ENCODE peak calls at places on chromosomes 12 and 14, in six cellular contexts. V is WTC11, I is brain microvascular endothelial cell, W is ovary, A is lower leg skin, S is colonic mucosa. Z is an unnamed sample.

GRCh38 chr14:65599375-65599774 is 186.8 kb downstream of the FUT8 start:
- DNase-seq in S (no peak), A (no peak), W (no peak), V (no peak), I (peak; percentile 9), Z (no peak)

GRCh38 chr12:27498159-27498558 is 25.8 kb upstream of the PPFIBP1 start:
- DNase-seq in W (no peak), V (no peak), S (no peak), A (no peak), I (no peak), Z (no peak)

GRCh38 chr12:95919110-95919509 is 23.3 kb downstream of the CCDC38 start:
- DNase-seq in I (no peak), W (no peak), V (no peak), A (no peak), S (no peak), Z (no peak)

GRCh38 chr12:122934722-122935121 is 31.5 kb downstream of the ABCB9 start:
- DNase-seq in V (no peak), S (no peak), A (no peak), I (no peak), W (no peak), Z (no peak)

GRCh38 chr14:96279564-96279963 is 23.6 kb downstream of the BDKRB1 start:
- DNase-seq in W (no peak), A (no peak), I (no peak), V (no peak), S (no peak), Z (no peak)

GRCh38 chr12:18345021-18345735 is 83.9 kb downstream of the PIK3C2G start:
- DNase-seq in W (no peak), A (no peak), I (no peak), V (no peak), S (no peak), Z (no peak)

GRCh38 chr12:49887536-49888401 is 15.9 kb downstream of the FAIM2 start:
- DNase-seq in I (no peak), V (no peak), A (no peak), S (peak; percentile 48), W (no peak), Z (no peak)

GRCh38 chr14:24334431-24335271 is at the start of gene ADCY4:
- DNase-seq in S (peak; percentile 35), A (peak; percentile 91), W (no peak), V (peak; percentile 41), I (no peak), Z (peak; percentile 49)

GRCh38 chr12:49539406-49540228 is 787 bp downstream of the KCNH3 start:
- DNase-seq in A (peak; percentile 83), W (no peak), S (no peak), V (no peak), I (no peak), Z (no peak)

GRCh38 chr12:45674583-45674982 is 54.9 kb upstream of the ARID2 start:
- DNase-seq in A (no peak), V (no peak), W (no peak), S (no peak), I (peak; percentile 95), Z (no peak)

GRCh38 chr12:116040412-116040811 is 237.1 kb downstream of the MED13L start:
- DNase-seq in W (no peak), V (no peak), S (no peak), A (no peak), I (no peak), Z (no peak)

GRCh38 chr12:42729532-42729895 is 140.0 kb upstream of the PRICKLE1 start:
- DNase-seq in V (no peak), I (no peak), A (no peak), S (no peak), W (no peak), Z (no peak)

GRCh38 chr12:25501565-25501964 is 51.5 kb downstream of the LMNTD1 start:
- DNase-seq in V (no peak), A (no peak), I (peak; percentile 28), W (no peak), S (no peak), Z (no peak)

GRCh38 chr12:114799574-114800487 is 115.9 kb upstream of the TBX3 start:
- DNase-seq in A (no peak), V (peak; percentile 21), I (no peak), S (peak; percentile 22), W (peak; percentile 85), Z (no peak)

GRCh38 chr12:16669756-16670155 is 63.8 kb upstream of the LMO3 start:
- DNase-seq in V (no peak), A (no peak), S (no peak), I (no peak), W (no peak), Z (no peak)

GRCh38 chr12:12685305-12685704 is 10.7 kb downstream of the GPR19 start:
- DNase-seq in I (no peak), A (no peak), S (no peak), W (no peak), V (peak; percentile 53), Z (peak; percentile 38)

GRCh38 chr12:104734541-104735075 is 223.5 kb downstream of the SLC41A2 start:
- DNase-seq in W (no peak), S (no peak), A (no peak), I (no peak), V (no peak), Z (no peak)

GRCh38 chr14:34912966-34913365 is 37.8 kb upstream of the BAZ1A start:
- DNase-seq in A (no peak), S (no peak), V (no peak), W (no peak), I (no peak), Z (no peak)

GRCh38 chr12:67137256-67137655 is 131.9 kb upstream of the CAND1 start:
- DNase-seq in S (no peak), W (no peak), A (no peak), V (no peak), I (no peak), Z (no peak)

GRCh38 chr12:75526655-75527511 is 15.5 kb upstream of the KRR1 start:
- DNase-seq in A (no peak), I (peak; percentile 58), V (peak; percentile 13), W (no peak), S (no peak), Z (peak; percentile 76)

GRCh38 chr12:118237053-118237665 is 101.2 kb downstream of the PEBP1 start:
- DNase-seq in A (no peak), S (no peak), I (no peak), V (no peak), W (no peak), Z (no peak)

GRCh38 chr14:37546621-37547447 is 48.2 kb downstream of the FOXA1 start:
- DNase-seq in V (no peak), A (no peak), I (peak; percentile 11), W (no peak), S (peak; percentile 49), Z (no peak)

GRCh38 chr14:56117765-56118610 is at the start of gene PELI2:
- DNase-seq in I (peak; percentile 40), V (peak; percentile 75), S (peak; percentile 67), A (peak; percentile 96), W (peak; percentile 89), Z (peak; percentile 90)

GRCh38 chr12:118402251-118402650 is 25.9 kb downstream of the SUDS3 start:
- DNase-seq in A (no peak), V (no peak), W (no peak), S (no peak), I (peak; percentile 82), Z (no peak)

GRCh38 chr14:63204407-63205280 is at the start of gene RHOJ:
- DNase-seq in W (peak; percentile 38), A (no peak), I (peak; percentile 19), S (no peak), V (peak; percentile 26), Z (peak; percentile 25)

GRCh38 chr14:103524002-103524785 is 1.6 kb upstream of the CKB start:
- DNase-seq in V (no peak), W (peak; percentile 13), I (no peak), A (no peak), S (peak; percentile 40), Z (no peak)

DNA sequence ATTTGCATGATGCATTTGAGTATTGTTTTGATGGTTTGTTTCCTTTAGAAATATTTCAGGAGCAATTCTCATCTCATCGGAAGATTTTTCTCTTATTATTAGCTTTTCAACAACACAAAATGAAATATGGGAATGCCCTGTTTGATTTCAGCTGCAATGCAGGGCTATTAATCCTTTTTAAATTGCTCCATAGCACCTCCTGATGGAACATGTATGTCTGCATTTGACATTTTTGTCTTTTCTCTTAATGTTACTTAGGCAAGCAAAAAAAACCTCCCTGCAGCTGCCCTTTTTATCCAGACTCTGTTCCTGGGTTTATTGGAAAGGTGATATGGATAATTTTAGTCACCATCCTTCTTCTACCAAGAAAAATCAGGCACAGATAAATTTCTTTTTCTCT is 895.8 kb downstream of the RPS29 start:
- DNase-seq in I (no peak), W (no peak), A (no peak), V (no peak), S (no peak), Z (no peak)
- TF ChIP-seq CTCF in I (peak; percentile 24), W (no peak), A (no peak), V (no peak), S (no peak), Z (peak; percentile 21)

GRCh38 chr12:56151672-56152131 is 685 bp upstream of the MYL6B start:
- DNase-seq in A (peak; percentile 91), I (no peak), S (peak; percentile 75), W (no peak), V (peak; percentile 72), Z (peak; percentile 62)
- TF ChIP-seq CTCF in A (no peak), I (peak; percentile 66), S (peak; percentile 44), W (no peak), V (peak; percentile 22), Z (peak; percentile 65)

GRCh38 chr14:70096866-70097265 is 91.9 kb downstream of the SLC8A3 start:
- DNase-seq in V (peak; percentile 56), I (peak; percentile 22), W (no peak), A (no peak), S (no peak), Z (peak; percentile 49)
- TF ChIP-seq CTCF in V (no peak), I (peak; percentile 51), W (no peak), A (no peak), S (no peak), Z (peak; percentile 32)

GRCh38 chr14:31271648-31272047 is 64.1 kb upstream of the HECTD1 start:
- DNase-seq in V (no peak), A (no peak), W (no peak), S (no peak), I (no peak), Z (no peak)

GRCh38 chr14:31269599-31270195 is 62.1 kb upstream of the HECTD1 start:
- DNase-seq in V (no peak), W (no peak), A (no peak), I (no peak), S (no peak), Z (no peak)

GRCh38 chr14:31268216-31268615 is 60.6 kb upstream of the HECTD1 start:
- DNase-seq in S (no peak), V (no peak), I (no peak), A (no peak), W (no peak), Z (no peak)

GRCh38 chr14:31266437-31267331 is 59.1 kb upstream of the HECTD1 start:
- DNase-seq in A (no peak), W (no peak), V (no peak), I (no peak), S (no peak), Z (no peak)

DNA sequence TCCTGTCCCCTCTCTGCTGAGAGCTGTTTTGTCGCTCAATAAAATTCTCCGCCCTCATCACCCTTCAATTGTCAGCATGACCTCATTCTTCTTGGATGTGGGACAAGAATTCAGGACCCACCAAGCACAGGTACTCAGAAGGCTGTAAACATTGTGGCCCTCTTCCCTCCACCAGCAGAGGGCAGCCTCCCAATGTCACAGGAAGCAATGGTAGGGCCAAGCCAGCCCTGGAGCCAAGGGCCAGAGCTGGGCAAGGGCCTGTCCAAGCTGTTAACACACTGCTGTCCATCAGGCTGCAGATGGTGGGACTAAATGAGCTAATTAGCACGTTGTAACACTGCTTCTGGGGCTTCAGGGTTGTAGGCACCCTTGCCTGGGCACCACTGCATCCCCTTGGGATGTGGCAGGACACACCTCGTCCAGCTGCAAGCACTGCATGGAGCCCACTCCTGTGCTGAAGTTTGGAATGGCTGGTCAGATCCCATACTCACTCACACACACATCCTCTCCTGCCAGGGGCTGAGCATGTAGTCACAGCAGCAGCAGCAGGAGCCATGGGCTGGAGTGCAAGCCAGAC is 62.7 kb upstream of the HECTD1 start:
- DNase-seq in A (no peak), S (peak; percentile 26), W (no peak), I (no peak), V (peak; percentile 52), Z (no peak)
- TF ChIP-seq CTCF in A (no peak), S (peak; percentile 30), W (no peak), I (peak; percentile 43), V (peak; percentile 21), Z (no peak)